ENCODE peak calls at places on chromosomes 4 and X, in seven cellular contexts. S is A549, G is NT2/D1, F is trophoblast cell, W is heart left ventricle, L is OCI-LY7, O is lung. T is an unnamed sample. For H3K4me1, the result is how much of the 10 kb centered on the place peaks cover.

GRCh38 chr4:183600189-183600685 is 58.7 kb downstream of the RWDD4 start:
- DNase-seq in S (peak), G (peak), F (peak), W (no peak), L (peak), O (no peak), T (no peak)

GRCh38 chr4:77501851-77502250 is 103.8 kb upstream of the CXCL13 start:
- DNase-seq in S (no peak), G (no peak), F (no peak), W (no peak), L (no peak), O (no peak), T (no peak)

GRCh38 chr4:148874331-148874730 is 432.1 kb upstream of the NR3C2 start:
- DNase-seq in S (no peak), G (no peak), F (no peak), W (no peak), L (peak), O (no peak), T (no peak)

GRCh38 chrX:154002215-154002719 is 17.4 kb downstream of the IRAK1 start:
- DNase-seq in S (peak), G (no peak), F (no peak), W (peak), L (no peak), O (no peak), T (peak)

GRCh38 chrX:48540015-48540350 is 469 bp downstream of the TBC1D25 start:
- DNase-seq in S (no peak), G (no peak), F (no peak), W (no peak), L (no peak), O (no peak), T (no peak)

GRCh38 chrX:56564921-56565861 is 1.8 kb downstream of the UBQLN2 start:
- DNase-seq in S (peak), G (no peak), F (peak), W (no peak), L (peak), O (no peak), T (no peak)

GRCh38 chrX:111348363-111348927 is 63.5 kb downstream of the DCX start:
- DNase-seq in S (no peak), G (no peak), F (no peak), W (peak), L (no peak), O (no peak), T (no peak)

GRCh38 chrX:45035071-45035470 is 162.1 kb downstream of the KDM6A start:
- DNase-seq in S (no peak), G (no peak), F (no peak), W (no peak), L (no peak), O (no peak), T (no peak)

GRCh38 chrX:149512225-149512885 is 7.2 kb upstream of the IDS start:
- DNase-seq in S (peak), G (no peak), F (peak), W (peak), L (peak), O (no peak), T (peak)

GRCh38 chr4:38663801-38664703 is at the start of gene KLF3:
- DNase-seq in S (peak), G (no peak), F (peak), W (peak), L (peak), O (peak), T (peak)

GRCh38 chr4:154854362-154854761 is 73.3 kb downstream of the RBM46 start:
- DNase-seq in S (peak), G (no peak), F (no peak), W (no peak), L (no peak), O (no peak), T (no peak)

GRCh38 chr4:82905205-82905604 is 4.7 kb downstream of the THAP9 start:
- DNase-seq in S (no peak), G (no peak), F (no peak), W (no peak), L (no peak), O (no peak), T (no peak)

GRCh38 chr4:134865675-134866074 is 664.1 kb upstream of the PABPC4L start:
- DNase-seq in S (no peak), G (no peak), F (no peak), W (no peak), L (no peak), O (no peak), T (no peak)

GRCh38 chr4:48604527-48604926 is 114.5 kb downstream of the ZAR1 start:
- DNase-seq in S (no peak), G (no peak), F (no peak), W (no peak), L (no peak), O (no peak), T (no peak)

GRCh38 chr4:82599336-82599735 is 37.5 kb upstream of the TMEM150C start:
- DNase-seq in S (peak), G (no peak), F (peak), W (no peak), L (peak), O (no peak), T (peak)

GRCh38 chrX:131394384-131394783 is 105.3 kb upstream of the IGSF1 start:
- DNase-seq in S (peak), G (no peak), F (no peak), W (no peak), L (peak), O (no peak), T (no peak)

GRCh38 chrX:16989750-16990149 is 43.3 kb downstream of the REPS2 start:
- DNase-seq in S (no peak), G (no peak), F (no peak), W (no peak), L (no peak), O (no peak), T (no peak)

GRCh38 chr4:85761803-85762202 is 286.9 kb downstream of the ARHGAP24 start:
- DNase-seq in S (no peak), G (no peak), F (no peak), W (peak), L (no peak), O (no peak), T (no peak)

GRCh38 chr4:158782539-158783360 is 13.9 kb downstream of the FNIP2 start:
- DNase-seq in S (no peak), G (no peak), F (no peak), W (no peak), L (no peak), O (no peak), T (no peak)
- H3K4me1 ChIP-seq in S (under half), G (under half), F (under half), W (under half), L (under half), O (under half), T (under half)

DNA sequence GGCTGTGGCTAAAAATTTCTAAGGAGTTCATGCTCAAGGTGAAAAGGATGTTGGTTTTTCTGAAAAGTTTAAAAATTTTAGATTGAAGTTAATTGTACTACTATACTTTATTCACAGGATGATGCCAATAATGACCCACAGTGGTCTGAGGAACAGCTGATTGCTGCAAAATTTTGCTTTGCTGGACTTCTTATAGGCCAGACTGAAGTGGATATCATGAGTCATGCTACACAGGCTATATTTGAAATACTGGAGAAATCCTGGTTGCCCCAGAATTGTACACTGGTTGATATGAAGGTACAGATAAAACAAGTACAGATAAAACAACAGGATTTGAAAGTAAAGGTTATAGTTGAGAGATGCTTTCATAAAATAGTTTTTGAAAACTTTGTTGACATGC is 12.2 kb downstream of the PAICS start:
- DNase-seq in S (no peak), G (no peak), F (no peak), W (no peak), L (no peak), O (no peak), T (no peak)
- H3K4me1 ChIP-seq in S (under half), G (under half), F (under half), W (under half), L (under half), O (under half), T (under half)

DNA sequence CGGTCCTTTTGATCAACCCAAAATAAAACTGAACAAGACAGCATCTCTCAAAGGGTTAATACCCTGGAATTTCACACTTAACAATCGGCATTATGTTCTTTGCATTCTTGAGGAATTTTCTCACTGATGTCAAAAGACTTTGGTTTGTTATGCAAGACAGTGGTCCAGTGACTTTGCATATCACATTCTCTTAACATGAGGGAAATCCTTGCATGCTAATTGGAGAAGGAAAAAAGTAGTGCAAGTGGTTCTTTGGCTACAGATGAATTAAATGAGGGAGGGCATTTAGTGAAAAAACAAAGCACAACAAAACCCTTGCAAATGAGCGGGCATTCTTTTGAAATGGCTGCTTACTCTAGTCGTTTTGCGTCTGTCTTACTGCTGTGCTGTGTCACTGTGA is 105.1 kb upstream of the LIMCH1 start:
- DNase-seq in S (peak), G (peak), F (peak), W (no peak), L (no peak), O (no peak), T (peak)
- H3K4me1 ChIP-seq in S (half or more), G (under half), F (under half), W (under half), L (under half), O (under half), T (half or more)

GRCh38 chr4:153521467-153521866 is 55.3 kb downstream of the TMEM131L start:
- DNase-seq in S (no peak), G (no peak), F (no peak), W (no peak), L (peak), O (no peak), T (no peak)

GRCh38 chr4:153523941-153524386 is 57.8 kb downstream of the TMEM131L start:
- DNase-seq in S (no peak), G (no peak), F (peak), W (no peak), L (no peak), O (no peak), T (no peak)

GRCh38 chr4:153521995-153522799 is 56.0 kb downstream of the TMEM131L start:
- DNase-seq in S (no peak), G (no peak), F (no peak), W (no peak), L (peak), O (no peak), T (no peak)

GRCh38 chr4:153522800-153523089 is 56.6 kb downstream of the TMEM131L start:
- DNase-seq in S (no peak), G (no peak), F (no peak), W (no peak), L (peak), O (no peak), T (no peak)

GRCh38 chr4:153523171-153523757 is 57.1 kb downstream of the TMEM131L start:
- DNase-seq in S (no peak), G (no peak), F (no peak), W (no peak), L (peak), O (no peak), T (peak)
- H3K4me1 ChIP-seq in S (under half), G (under half), F (under half), W (under half), L (half or more), O (under half), T (under half)

DNA sequence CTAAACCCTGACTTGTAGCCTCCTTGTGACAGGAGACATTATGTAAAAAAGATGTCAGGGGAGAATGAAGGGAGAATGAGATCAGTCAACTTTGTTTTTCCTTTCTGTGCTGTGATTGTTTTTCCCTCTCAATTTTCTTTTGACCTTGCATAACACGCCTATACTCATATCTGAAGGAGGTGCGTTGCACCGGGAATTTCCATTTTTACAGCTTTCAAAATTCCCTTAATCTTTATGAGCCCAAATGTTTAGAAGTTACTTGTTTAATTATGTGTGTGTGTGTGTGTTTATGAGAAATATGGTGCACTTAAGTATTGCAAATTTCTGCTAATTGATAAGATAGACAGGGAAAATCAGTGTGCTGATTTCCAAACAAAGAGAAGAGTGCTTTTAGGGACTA is 21.6 kb downstream of the SYNPO2 start:
- DNase-seq in S (no peak), G (no peak), F (no peak), W (no peak), L (no peak), O (no peak), T (no peak)
- H3K4me1 ChIP-seq in S (under half), G (under half), F (under half), W (under half), L (under half), O (under half), T (under half)

GRCh38 chr4:98608343-98608742 is 50.1 kb downstream of the TSPAN5 start:
- DNase-seq in S (no peak), G (no peak), F (no peak), W (no peak), L (no peak), O (no peak), T (no peak)

GRCh38 chr4:98611649-98612317 is 46.6 kb downstream of the TSPAN5 start:
- DNase-seq in S (no peak), G (no peak), F (no peak), W (no peak), L (no peak), O (no peak), T (no peak)

GRCh38 chr4:98610926-98611325 is 47.5 kb downstream of the TSPAN5 start:
- DNase-seq in S (no peak), G (no peak), F (no peak), W (no peak), L (no peak), O (no peak), T (no peak)

GRCh38 chr4:98612318-98613250 is 45.8 kb downstream of the TSPAN5 start:
- DNase-seq in S (no peak), G (no peak), F (no peak), W (no peak), L (no peak), O (no peak), T (no peak)

GRCh38 chr4:98609946-98610345 is 48.5 kb downstream of the TSPAN5 start:
- DNase-seq in S (no peak), G (no peak), F (no peak), W (no peak), L (no peak), O (no peak), T (no peak)
- H3K4me1 ChIP-seq in S (under half), G (under half), F (under half), W (under half), L (under half), O (under half), T (under half)

DNA sequence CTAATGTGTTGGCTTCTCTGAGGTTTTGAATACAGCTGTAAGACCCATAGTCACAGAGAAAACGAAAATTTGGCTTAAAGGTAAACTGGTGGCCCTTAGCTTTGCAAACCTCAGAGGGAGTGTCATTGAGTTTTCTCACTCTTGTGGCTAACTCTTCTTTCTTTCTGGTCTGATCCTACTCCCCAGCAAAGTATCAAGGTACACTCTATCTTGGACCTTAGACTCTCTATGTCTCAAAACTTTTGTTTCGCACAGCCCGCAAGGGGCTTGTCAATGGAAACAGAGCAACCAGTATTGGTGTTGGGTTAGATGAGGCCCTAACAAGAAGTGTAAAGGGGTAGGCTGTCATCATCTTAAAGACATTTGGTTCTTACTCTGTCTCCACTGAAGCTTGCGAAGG is 19.8 kb downstream of the APOO start:
- DNase-seq in S (no peak), G (no peak), F (no peak), W (no peak), L (no peak), O (no peak), T (no peak)
- H3K4me1 ChIP-seq in S (half or more), G (under half), F (under half), W (under half), L (under half), O (under half), T (under half)

GRCh38 chr4:2262145-2262943 is 435 bp upstream of the MXD4 start:
- DNase-seq in S (peak), G (peak), F (peak), W (peak), L (peak), O (peak), T (peak)

GRCh38 chr4:2259541-2260267 is 2.2 kb downstream of the MXD4 start:
- DNase-seq in S (no peak), G (no peak), F (no peak), W (no peak), L (no peak), O (no peak), T (no peak)

GRCh38 chr4:2260336-2261109 is 1.4 kb downstream of the MXD4 start:
- DNase-seq in S (no peak), G (no peak), F (no peak), W (peak), L (no peak), O (no peak), T (no peak)

GRCh38 chr4:2261853-2262144 is at the start of gene MXD4:
- DNase-seq in S (no peak), G (no peak), F (no peak), W (no peak), L (no peak), O (no peak), T (no peak)

GRCh38 chr4:2261110-2261852 is 628 bp downstream of the MXD4 start:
- DNase-seq in S (peak), G (no peak), F (peak), W (peak), L (peak), O (no peak), T (peak)
- H3K4me1 ChIP-seq in S (under half), G (under half), F (under half), W (under half), L (under half), O (under half), T (under half)

DNA sequence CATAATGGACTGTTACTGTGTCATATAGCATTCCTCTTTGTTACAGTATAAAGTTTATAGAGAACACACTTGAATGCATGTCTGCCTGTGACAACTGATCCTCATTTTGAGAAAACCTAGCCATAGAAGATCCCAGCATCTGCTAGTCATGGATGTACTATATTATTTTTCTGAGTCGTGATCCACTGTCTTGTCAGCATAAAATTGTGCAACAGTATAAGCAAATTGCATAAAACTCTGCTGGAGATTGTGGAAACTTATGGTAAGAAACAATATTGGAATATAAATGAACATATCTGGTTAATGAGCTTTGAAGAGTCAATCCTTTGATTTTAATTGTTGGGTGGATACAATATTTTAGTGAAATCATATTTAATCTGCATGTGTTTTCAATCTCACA is 3.6 kb downstream of the NEIL3 start:
- DNase-seq in S (no peak), G (no peak), F (no peak), W (no peak), L (no peak), O (no peak), T (no peak)
- H3K4me1 ChIP-seq in S (half or more), G (under half), F (under half), W (under half), L (under half), O (under half), T (under half)